ENCODE peak calls at places on chromosomes 16 and 17, in ten cellular contexts. S, X, W, R, Q, A, U, I, N and V are unnamed samples.

GRCh38 chr16:19524356-19524865 is 669 bp downstream of the CCP110 start:
- DNase-seq in I (peak; percentile 20), N (no peak), U (peak; percentile 2), Q (no peak), A (no peak), W (no peak), X (no peak), S (no peak), R (no peak), V (no peak)

GRCh38 chr16:85348921-85349334 is 236.7 kb upstream of the CIBAR2 start:
- DNase-seq in I (no peak), A (no peak), R (no peak), W (no peak), S (no peak), Q (no peak), U (no peak), N (peak; percentile 26), X (no peak), V (no peak)

GRCh38 chr16:66522816-66523590 is 26.9 kb downstream of the TK2 start:
- DNase-seq in N (no peak), I (no peak), A (no peak), R (no peak), Q (no peak), X (no peak), W (no peak), U (no peak), S (no peak), V (no peak)

GRCh38 chr16:50771366-50771765 is 29.5 kb downstream of the CYLD start:
- DNase-seq in W (no peak), S (peak; percentile 83), U (peak; percentile 79), I (no peak), Q (no peak), N (no peak), X (peak; percentile 43), R (peak; percentile 74), A (no peak), V (no peak)

GRCh38 chr17:7241047-7241733 is 1.1 kb downstream of the GABARAP start:
- DNase-seq in I (no peak), Q (no peak), S (peak; percentile 52), X (no peak), R (peak; percentile 36), N (no peak), A (no peak), W (no peak), U (no peak), V (no peak)

GRCh38 chr17:5667871-5668270 is 83.6 kb upstream of the NLRP1 start:
- DNase-seq in A (no peak), S (no peak), X (no peak), W (no peak), I (no peak), R (no peak), Q (no peak), N (peak; percentile 74), U (no peak), V (no peak)

GRCh38 chr16:25298165-25298872 is 40.7 kb upstream of the ZKSCAN2 start:
- DNase-seq in Q (no peak), N (no peak), W (no peak), U (no peak), S (no peak), X (peak; percentile 51), A (no peak), I (no peak), R (no peak), V (no peak)

GRCh38 chr16:72073831-72074230 is 10.8 kb downstream of the HPR start:
- DNase-seq in Q (peak; percentile 78), I (no peak), N (no peak), A (no peak), R (no peak), S (peak; percentile 83), W (no peak), X (no peak), U (peak; percentile 1), V (no peak)

GRCh38 chr17:36017799-36018198 is at the start of gene CCL23:
- DNase-seq in A (no peak), N (peak; percentile 47), U (no peak), S (no peak), Q (no peak), R (no peak), I (no peak), W (no peak), X (no peak), V (no peak)
- TF ChIP-seq CTCF in A (no peak), N (peak; percentile 35), U (no peak), S (no peak), Q (no peak), R (no peak), I (no peak), W (no peak), X (no peak), V (no peak)

GRCh38 chr17:58085039-58085715 is 2.0 kb downstream of the DYNLL2 start:
- DNase-seq in U (no peak), I (no peak), S (no peak), W (no peak), X (no peak), N (peak; percentile 50), R (no peak), A (no peak), Q (no peak), V (no peak)
- TF ChIP-seq CTCF in U (no peak), I (no peak), S (no peak), W (no peak), X (no peak), N (no peak), R (no peak), A (no peak), Q (no peak), V (no peak)

GRCh38 chr16:56879276-56879675 is 14.3 kb downstream of the SLC12A3 start:
- DNase-seq in X (no peak), S (no peak), A (no peak), N (no peak), R (no peak), Q (no peak), U (no peak), I (no peak), W (no peak), V (no peak)
- TF ChIP-seq CTCF in X (no peak), S (no peak), A (no peak), N (no peak), R (no peak), Q (no peak), U (no peak), I (no peak), W (no peak), V (no peak)

DNA sequence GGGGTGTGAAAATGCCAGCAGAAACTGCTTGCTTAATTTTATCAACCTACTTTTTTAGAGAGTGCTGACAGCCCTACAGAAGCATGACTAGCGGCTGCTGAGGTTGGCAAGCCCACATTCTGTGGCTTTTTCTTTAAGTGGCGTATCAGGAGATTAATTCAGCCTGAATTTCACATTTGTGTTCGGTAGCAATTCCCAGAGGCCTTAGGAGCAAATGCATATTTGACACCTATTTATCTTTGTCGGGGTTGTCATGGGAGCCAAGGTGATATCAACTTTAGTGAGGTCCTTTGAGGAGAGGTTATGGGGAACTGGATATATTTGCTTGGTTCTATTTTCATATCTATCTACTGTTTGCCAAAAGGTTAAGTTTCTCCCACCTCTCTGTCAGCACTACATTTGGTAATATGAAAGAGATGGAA is 140.9 kb downstream of the KCNJ2 start:
- DNase-seq in R (peak; percentile 52), S (no peak), W (no peak), Q (no peak), U (peak; percentile 74), N (no peak), I (no peak), A (no peak), X (no peak), V (no peak)
- TF ChIP-seq CTCF in R (no peak), S (no peak), W (no peak), Q (no peak), U (no peak), N (no peak), I (no peak), A (no peak), X (no peak), V (no peak)

GRCh38 chr17:19867094-19867653 is 562 bp downstream of the ULK2 start:
- DNase-seq in W (peak; percentile 83), I (peak; percentile 70), S (peak; percentile 56), U (peak; percentile 56), R (peak; percentile 61), N (peak; percentile 95), A (no peak), X (peak; percentile 60), Q (peak; percentile 66), V (peak; percentile 58)

GRCh38 chr17:19867654-19868395 is at the start of gene ULK2:
- DNase-seq in X (peak; percentile 61), R (peak; percentile 86), I (peak; percentile 67), W (peak; percentile 71), S (peak; percentile 72), N (peak; percentile 92), U (peak; percentile 76), Q (no peak), A (no peak), V (peak; percentile 64)
- TF ChIP-seq CTCF in X (no peak), R (no peak), I (peak; percentile 26), W (no peak), S (peak; percentile 0), N (no peak), U (peak; percentile 2), Q (no peak), A (no peak), V (peak; percentile 15)